ENCODE peak calls at places on chromosomes 4 and X, in eight cellular contexts. O is tibial nerve, B is A549, V is sigmoid colon, A is ovary, T is stomach, W is suprapubic skin, E is K562. N is an unnamed sample.

GRCh38 chr4:94676910-94677309 is 80.8 kb upstream of the BMPR1B start:
- DNase-seq in V (no peak), W (no peak), O (no peak), T (no peak), E (no peak), B (no peak), A (no peak), N (no peak)

GRCh38 chrX:132267392-132267791 is 48.1 kb upstream of the RAP2C start:
- DNase-seq in E (no peak), W (no peak), B (no peak), T (no peak), V (no peak), A (no peak), O (no peak), N (no peak)

GRCh38 chrX:397575-397974 is 10.9 kb upstream of the PPP2R3B start:
- DNase-seq in V (no peak), O (peak; percentile 49), A (peak; percentile 44), E (no peak), B (no peak), T (no peak), W (no peak), N (no peak)

GRCh38 chr4:187883049-187883448 is 112.5 kb upstream of the ZFP42 start:
- DNase-seq in T (no peak), V (no peak), E (no peak), O (no peak), W (no peak), B (no peak), A (no peak), N (no peak)

GRCh38 chrX:13151806-13152510 is 107.5 kb upstream of the FAM9C start:
- DNase-seq in B (no peak), E (no peak), V (no peak), A (no peak), T (no peak), W (no peak), O (no peak), N (no peak)

GRCh38 chrX:63115196-63115595 is 235.9 kb downstream of the SPIN4 start:
- DNase-seq in B (no peak), O (no peak), E (no peak), T (no peak), V (no peak), W (no peak), A (no peak), N (no peak)

GRCh38 chrX:154735695-154736393 is 15.0 kb downstream of the GAB3 start:
- DNase-seq in W (no peak), V (peak; percentile 84), A (no peak), E (no peak), O (peak; percentile 52), B (no peak), T (no peak), N (peak; percentile 51)

GRCh38 chr4:150069361-150069760 is 8.9 kb upstream of the DCLK2 start:
- DNase-seq in O (no peak), E (no peak), W (no peak), V (no peak), T (no peak), A (no peak), B (no peak), N (no peak)

GRCh38 chr4:23873717-23874535 is 15.9 kb downstream of the PPARGC1A start:
- DNase-seq in A (no peak), V (no peak), B (no peak), O (no peak), E (no peak), T (no peak), W (no peak), N (no peak)

GRCh38 chr4:3812211-3812934 is 46.2 kb downstream of the ADRA2C start:
- DNase-seq in O (no peak), V (no peak), T (no peak), E (no peak), B (no peak), W (no peak), A (no peak), N (no peak)

GRCh38 chrX:39718951-39719350 is 378.8 kb downstream of the BCOR start:
- DNase-seq in O (no peak), A (no peak), B (no peak), T (no peak), E (no peak), V (no peak), W (no peak), N (no peak)

GRCh38 chr4:80446664-80447063 is 111.1 kb downstream of the CFAP299 start:
- DNase-seq in B (no peak), V (no peak), A (no peak), O (no peak), W (no peak), E (no peak), T (no peak), N (no peak)

GRCh38 chrX:150768132-150768485 is 74.9 kb downstream of the MTMR1 start:
- DNase-seq in O (no peak), T (no peak), V (no peak), W (no peak), A (no peak), E (no peak), B (no peak), N (no peak)

GRCh38 chr4:146450524-146450923 is 71.2 kb downstream of the SLC10A7 start:
- DNase-seq in E (no peak), W (no peak), B (no peak), A (no peak), T (no peak), O (no peak), V (no peak), N (no peak)

GRCh38 chrX:22351966-22352365 is 79.3 kb downstream of the CBLL2 start:
- DNase-seq in T (no peak), V (no peak), B (no peak), O (no peak), A (no peak), W (no peak), E (no peak), N (no peak)

GRCh38 chrX:52933976-52934703 is 24.2 kb downstream of the FAM156A start:
- DNase-seq in E (no peak), B (no peak), T (no peak), O (no peak), V (no peak), W (no peak), A (no peak), N (no peak)

GRCh38 chr4:57043304-57044251 is 64.9 kb downstream of the POLR2B start:
- DNase-seq in T (no peak), A (no peak), B (no peak), V (no peak), W (no peak), O (peak; percentile 25), E (no peak), N (no peak)

GRCh38 chr4:131764730-131765129 is 1384.4 kb upstream of the PCDH10 start:
- DNase-seq in E (no peak), V (no peak), B (no peak), T (no peak), A (no peak), W (no peak), O (no peak), N (no peak)

DNA sequence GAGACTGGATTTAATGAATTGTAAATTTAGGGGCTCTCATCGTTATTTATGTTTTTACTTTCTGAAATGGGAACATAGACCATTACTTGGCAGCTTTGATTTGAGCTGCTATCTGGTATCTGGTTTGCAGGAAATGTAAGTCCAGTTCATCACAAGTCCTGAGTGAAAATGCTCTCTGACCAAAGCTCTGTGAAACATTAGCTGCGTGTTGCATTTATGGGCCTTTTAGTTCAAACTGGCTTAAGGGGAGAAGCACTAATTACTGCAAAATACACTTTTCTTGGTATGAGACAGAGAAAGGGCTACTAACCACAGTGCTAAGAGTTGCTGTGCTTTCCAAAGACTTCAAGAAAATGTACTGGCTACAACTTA is 453 bp downstream of the CC2D2A start:
- DNase-seq in T (no peak), O (no peak), E (no peak), A (no peak), V (no peak), B (no peak), W (no peak), N (no peak)
- TF ChIP-seq EP300 in T (no peak), O (no peak), E (no peak), A (no peak), V (no peak), B (no peak), W (no peak), N (no peak)

DNA sequence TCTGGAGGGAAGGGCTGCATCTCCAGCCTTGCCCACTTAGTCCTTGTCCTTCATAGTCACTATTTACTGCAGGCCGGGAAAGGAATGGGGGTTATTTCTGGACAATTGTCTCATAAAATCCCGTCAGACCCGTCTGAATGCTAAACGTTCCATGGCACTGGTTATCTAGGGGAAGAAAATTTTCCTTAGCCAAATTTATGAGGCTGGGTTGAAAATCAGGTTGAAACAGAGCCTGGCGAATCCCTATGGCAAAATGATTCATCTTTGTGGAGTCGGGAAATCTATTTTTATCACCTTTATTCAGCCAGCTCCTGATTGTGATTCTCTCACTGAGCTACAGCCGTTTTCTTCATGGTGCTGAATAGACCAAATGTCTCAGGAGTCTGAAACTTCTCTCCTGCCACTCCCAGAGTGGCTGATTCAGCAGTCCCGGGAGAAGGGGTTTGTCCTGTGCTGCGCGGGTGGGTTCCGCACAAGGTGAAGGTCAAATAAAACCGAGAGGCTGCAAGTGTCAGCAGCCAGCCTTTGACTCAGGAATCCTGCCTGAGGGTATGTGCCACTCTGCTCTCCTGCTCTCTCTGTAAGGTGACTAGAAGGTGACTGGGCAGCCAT is 1.0 kb downstream of the LIMCH1 start:
- DNase-seq in O (no peak), T (no peak), E (no peak), V (no peak), W (no peak), A (peak; percentile 23), B (no peak), N (no peak)
- H3K4me3 ChIP-seq in O (peak overlapping the region; percentile 16), T (no peak overlapping the region), E (no peak overlapping the region), V (peak overlapping the region; percentile 22), W (no peak overlapping the region), A (no peak overlapping the region), B (peak overlapping the region; percentile 26), N (no peak overlapping the region)

GRCh38 chrX:15399901-15400500 is 15.8 kb upstream of the VEGFD start:
- DNase-seq in V (no peak), W (no peak), A (no peak), T (no peak), O (no peak), B (no peak), E (no peak), N (no peak)

GRCh38 chrX:15404712-15405111 is 20.5 kb upstream of the VEGFD start:
- DNase-seq in T (no peak), W (no peak), V (peak; percentile 79), B (no peak), A (peak; percentile 46), O (peak; percentile 41), E (no peak), N (peak; percentile 9)

GRCh38 chrX:15398874-15399273 is 14.7 kb upstream of the VEGFD start:
- DNase-seq in E (no peak), O (no peak), V (no peak), W (no peak), A (no peak), B (no peak), T (no peak), N (no peak)

GRCh38 chrX:15405846-15406245 is 21.6 kb upstream of the VEGFD start:
- DNase-seq in V (peak; percentile 62), O (no peak), W (no peak), T (no peak), A (no peak), B (no peak), E (no peak), N (no peak)

GRCh38 chrX:15401373-15401772 is 17.2 kb upstream of the VEGFD start:
- DNase-seq in O (no peak), E (no peak), W (no peak), A (no peak), T (no peak), V (no peak), B (no peak), N (no peak)
- H3K27ac ChIP-seq in O (no peak overlapping the region), E (no peak overlapping the region), W (no peak overlapping the region), A (no peak overlapping the region), T (no peak overlapping the region), V (no peak overlapping the region), B (no peak overlapping the region), N (no peak overlapping the region)

GRCh38 chr4:84691170-84691691 is 108.3 kb downstream of the CDS1 start:
- DNase-seq in A (no peak), O (no peak), T (no peak), E (no peak), W (no peak), V (no peak), B (peak; percentile 40), N (no peak)
- TF ChIP-seq EP300 in A (no peak), O (no peak), T (no peak), E (no peak), W (no peak), V (no peak), B (no peak), N (no peak)

N was measured in transverse colon.